ENCODE peak calls at places on chromosomes 11 and 22, in nine cellular contexts. E is activated T-cell treated with anti-CD3 and anti-CD28 coated beads, Interleukin-2, amount 50 U/mL, for 72 hours; N is left ventricle myocardium inferior; U is GF-D8; H is activated CD4-positive, alpha-beta T cell treated with anti-CD3 and anti-CD28 coated beads, Interleukin-2, amount 50 U/mL, for 1 hour; P is A172; S is coronary artery; T is DMS53; Q is AG08395. C is an unnamed sample.

GRCh38 chr11:1554981-1555712 is 16.9 kb downstream of the DUSP8 start:
- DNase-seq in E (no peak), N (no peak), U (no peak), H (no peak), P (no peak), S (no peak), T (peak), Q (no peak), C (peak)

GRCh38 chr11:106706355-106706754 is 311.9 kb downstream of the GUCY1A2 start:
- DNase-seq in E (no peak), N (no peak), U (no peak), H (no peak), P (peak), S (no peak), T (peak), Q (peak), C (no peak)

GRCh38 chr11:35334385-35335090 is 84.8 kb downstream of the SLC1A2 start:
- DNase-seq in E (no peak), N (no peak), U (no peak), H (no peak), P (no peak), S (no peak), T (peak), Q (no peak), C (no peak)

GRCh38 chr11:17526931-17527660 is 17.1 kb downstream of the USH1C start:
- DNase-seq in E (no peak), N (no peak), U (no peak), H (no peak), P (no peak), S (no peak), T (no peak), Q (no peak), C (no peak)

GRCh38 chr11:43245471-43245870 is 66.3 kb upstream of the API5 start:
- DNase-seq in E (no peak), N (no peak), U (no peak), H (no peak), P (no peak), S (no peak), T (no peak), Q (no peak), C (no peak)

GRCh38 chr11:62880231-62880802 is 379 bp upstream of the SLC3A2 start:
- DNase-seq in E (peak), N (no peak), U (peak), H (peak), P (peak), S (peak), T (peak), Q (peak), C (no peak)

GRCh38 chr11:109957000-109957399 is 136.2 kb upstream of the ZC3H12C start:
- DNase-seq in E (no peak), N (no peak), U (no peak), H (no peak), P (no peak), S (no peak), T (no peak), Q (no peak), C (no peak)

GRCh38 chr11:3160252-3161031 is 4.7 kb downstream of the OSBPL5 start:
- DNase-seq in E (no peak), N (peak), U (no peak), H (no peak), P (peak), S (peak), T (peak), Q (peak), C (peak)

GRCh38 chr11:69380451-69380901 is 86.5 kb downstream of the MYEOV start:
- DNase-seq in E (no peak), N (no peak), U (no peak), H (no peak), P (no peak), S (peak), T (no peak), Q (no peak), C (peak)

GRCh38 chr11:118917488-118918127 is 8.1 kb downstream of the BCL9L start:
- DNase-seq in E (peak), N (peak), U (peak), H (no peak), P (peak), S (peak), T (peak), Q (peak), C (peak)

GRCh38 chr11:60204922-60205321 is 22.0 kb upstream of the MS4A6A start:
- DNase-seq in E (no peak), N (no peak), U (no peak), H (no peak), P (no peak), S (no peak), T (no peak), Q (no peak), C (no peak)

GRCh38 chr11:2092956-2093412 is 46.2 kb downstream of the IGF2 start:
- DNase-seq in E (peak), N (peak), U (no peak), H (peak), P (peak), S (peak), T (no peak), Q (peak), C (peak)

GRCh38 chr11:101048479-101048878 is 81.1 kb downstream of the PGR start:
- DNase-seq in E (no peak), N (no peak), U (no peak), H (no peak), P (no peak), S (no peak), T (no peak), Q (no peak), C (no peak)

GRCh38 chr22:50677493-50678217 is 5.0 kb downstream of the SHANK3 start:
- DNase-seq in E (no peak), N (no peak), U (no peak), H (no peak), P (no peak), S (peak), T (no peak), Q (no peak), C (no peak)

GRCh38 chr11:110376711-110377324 is 52.9 kb upstream of the FDX1 start:
- DNase-seq in E (peak), N (peak), U (peak), H (peak), P (peak), S (no peak), T (peak), Q (peak), C (peak)

GRCh38 chr11:59943996-59944395 is 5.8 kb downstream of the OOSP1 start:
- DNase-seq in E (no peak), N (no peak), U (no peak), H (no peak), P (no peak), S (no peak), T (no peak), Q (no peak), C (no peak)

GRCh38 chr11:115242982-115243381 is 261.2 kb downstream of the CADM1 start:
- DNase-seq in E (no peak), N (no peak), U (no peak), H (no peak), P (no peak), S (no peak), T (no peak), Q (no peak), C (no peak)

GRCh38 chr11:22713336-22713735 is 46.9 kb downstream of the GAS2 start:
- DNase-seq in E (no peak), N (no peak), U (no peak), H (no peak), P (no peak), S (no peak), T (no peak), Q (no peak), C (no peak)

GRCh38 chr11:111665779-111666178 is 63.5 kb downstream of the SIK2 start:
- DNase-seq in E (no peak), N (no peak), U (no peak), H (no peak), P (peak), S (no peak), T (peak), Q (peak), C (no peak)

GRCh38 chr22:19977296-19978243 is 36.0 kb upstream of the TXNRD2 start:
- DNase-seq in E (no peak), N (no peak), U (no peak), H (no peak), P (no peak), S (no peak), T (no peak), Q (no peak), C (no peak)

C was measured in mucosa of descending colon.